ENCODE peak calls at places on chromosomes 4 and X, in nine cellular contexts. V is endothelial cell, Q is adrenal gland, M is PC-3, O is stomach, F is ovary, W is tibial nerve, G is fibroblast of lung, B is fibroblast of mammary gland. D is an unnamed sample.
A peak's percentile ranks its signal among the peaks of the same experiment; 100 is the strongest.

GRCh38 chr4:188603646-188604045 is 464.4 kb downstream of the TRIML1 start:
- DNase-seq in V (no peak), F (no peak), M (no peak), Q (no peak), G (no peak), W (no peak), O (no peak), B (peak; percentile 51), D (no peak)

GRCh38 chr4:28822163-28822562 is 1898.0 kb upstream of the PCDH7 start:
- DNase-seq in F (no peak), O (no peak), Q (no peak), W (no peak), V (no peak), M (no peak), G (no peak), B (peak; percentile 7), D (no peak)

GRCh38 chr4:88146891-88147290 is 11.5 kb downstream of the ABCG2 start:
- DNase-seq in G (no peak), Q (no peak), O (no peak), V (no peak), F (no peak), W (no peak), B (no peak), M (no peak), D (no peak)

GRCh38 chr4:26176621-26177121 is 144.1 kb upstream of the RBPJ start:
- DNase-seq in Q (no peak), M (no peak), O (no peak), G (peak; percentile 94), V (no peak), B (peak; percentile 63), F (no peak), W (no peak), D (no peak)

GRCh38 chr4:165293061-165293460 is 34.4 kb upstream of the MSMO1 start:
- DNase-seq in G (no peak), O (no peak), F (no peak), B (peak; percentile 4), Q (no peak), M (no peak), W (no peak), V (no peak), D (no peak)

GRCh38 chr4:140755811-140756291 is 334 bp downstream of the TBC1D9 start:
- DNase-seq in W (peak; percentile 11), V (peak; percentile 64), M (no peak), G (peak; percentile 70), O (peak; percentile 63), Q (peak; percentile 56), B (peak; percentile 35), F (peak; percentile 58), D (peak; percentile 70)

GRCh38 chrX:2638279-2638678 is 52.8 kb upstream of the CD99 start:
- DNase-seq in W (no peak), G (no peak), M (no peak), F (no peak), V (no peak), B (no peak), O (no peak), Q (no peak), D (no peak)

GRCh38 chrX:123859409-123859827 is 435 bp upstream of the XIAP start:
- DNase-seq in O (peak; percentile 76), F (peak; percentile 76), G (no peak), V (no peak), M (peak; percentile 72), W (peak; percentile 71), B (no peak), Q (peak; percentile 72), D (no peak)

GRCh38 chrX:20513185-20513584 is 246.5 kb upstream of the RPS6KA3 start:
- DNase-seq in V (no peak), M (no peak), B (no peak), O (no peak), F (no peak), G (peak; percentile 49), W (no peak), Q (no peak), D (no peak)

GRCh38 chr4:122195718-122196117 is 43.6 kb downstream of the BLTP1 start:
- DNase-seq in B (no peak), O (no peak), W (no peak), G (no peak), M (no peak), V (no peak), Q (no peak), F (no peak), D (no peak)

GRCh38 chrX:107204063-107204605 is 2.1 kb downstream of the NUP62CL start:
- DNase-seq in G (no peak), W (no peak), F (no peak), O (no peak), V (no peak), Q (no peak), B (no peak), M (no peak), D (no peak)

GRCh38 chrX:24242649-24243556 is 71.0 kb downstream of the SUPT20HL2 start:
- DNase-seq in M (no peak), O (peak; percentile 27), W (peak; percentile 71), V (no peak), F (no peak), G (peak; percentile 18), B (peak; percentile 96), Q (peak; percentile 51), D (peak; percentile 71)

GRCh38 chrX:71606536-71607216 is 11.6 kb downstream of the CXCR3 start:
- DNase-seq in V (no peak), G (no peak), F (no peak), Q (no peak), B (no peak), O (no peak), M (no peak), W (no peak), D (no peak)

GRCh38 chr4:180189639-180190038 is 2053.6 kb upstream of the TENM3 start:
- DNase-seq in G (no peak), O (no peak), B (no peak), M (no peak), V (no peak), F (no peak), W (no peak), Q (no peak), D (no peak)

GRCh38 chr4:2834001-2834921 is 9.4 kb upstream of the ADD1 start:
- DNase-seq in W (no peak), V (no peak), G (no peak), M (no peak), O (peak; percentile 21), Q (no peak), B (no peak), F (peak; percentile 12), D (no peak)

GRCh38 chr4:31045724-31046318 is 325.7 kb downstream of the PCDH7 start:
- DNase-seq in F (no peak), B (peak; percentile 32), G (peak; percentile 15), O (peak; percentile 56), W (no peak), Q (peak; percentile 5), M (peak; percentile 65), V (peak; percentile 4), D (no peak)

GRCh38 chrX:28189011-28189410 is 207.8 kb upstream of the DCAF8L1 start:
- DNase-seq in G (peak; percentile 90), W (no peak), B (peak; percentile 26), M (peak; percentile 89), F (no peak), O (no peak), Q (no peak), V (no peak), D (no peak)

GRCh38 chrX:72685810-72686465 is 28.2 kb downstream of the PHKA1 start:
- DNase-seq in B (peak; percentile 38), Q (no peak), V (no peak), G (peak; percentile 58), M (peak; percentile 98), O (no peak), F (no peak), W (no peak), D (no peak)

GRCh38 chrX:50469206-50469605 is 1.4 kb downstream of the DGKK start:
- DNase-seq in G (no peak), W (no peak), O (no peak), F (no peak), B (no peak), Q (no peak), V (no peak), M (no peak), D (peak; percentile 19)
- TF ChIP-seq CTCF in G (no peak), W (no peak), O (no peak), F (no peak), B (no peak), Q (no peak), V (no peak), M (no peak), D (no peak)

DNA sequence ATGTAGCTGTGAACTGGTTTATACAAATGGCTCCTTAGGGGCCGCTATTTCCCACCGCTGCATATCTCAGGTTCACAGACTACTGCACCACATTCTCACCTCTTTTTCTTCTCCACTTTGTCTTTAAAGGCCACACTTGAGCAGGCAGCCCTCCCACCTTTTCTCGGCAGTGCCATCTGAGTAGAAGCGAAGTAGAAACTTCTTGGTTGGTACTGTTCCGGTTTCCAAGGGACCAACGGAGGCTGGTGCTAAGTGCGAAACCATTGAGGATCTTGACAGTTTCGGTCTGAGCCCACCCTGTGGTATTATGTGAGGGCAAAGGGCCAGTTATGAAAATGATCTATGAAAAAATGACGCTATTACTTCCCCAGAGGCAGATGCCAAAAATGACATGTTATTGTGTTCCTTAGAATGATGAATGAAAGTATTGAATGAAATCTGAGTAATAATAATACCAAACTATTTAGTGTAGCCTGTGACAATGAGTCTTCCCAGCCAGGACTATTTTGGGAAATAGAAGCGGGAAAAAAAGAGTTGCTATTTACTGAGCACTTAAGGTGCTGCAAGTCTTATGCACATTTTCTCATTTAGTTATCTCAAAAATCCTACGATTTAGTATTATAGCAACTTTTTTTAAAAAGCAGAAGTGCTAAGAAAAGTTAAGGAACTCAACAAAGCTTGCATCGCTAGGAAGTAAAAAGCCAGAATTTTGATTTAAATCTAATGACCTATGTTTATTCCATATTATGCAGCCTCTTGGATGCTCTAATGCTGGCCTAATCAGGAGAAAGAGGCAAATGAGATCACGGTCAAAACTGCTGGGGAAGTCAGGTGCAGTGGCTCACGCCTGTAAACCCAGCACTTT is 29.6 kb upstream of the CHRNA9 start:
- DNase-seq in O (no peak), Q (no peak), V (no peak), W (no peak), F (no peak), G (no peak), M (no peak), B (no peak), D (no peak)
- TF ChIP-seq CTCF in O (no peak), Q (no peak), V (no peak), W (no peak), F (no peak), G (no peak), M (no peak), B (no peak), D (no peak)

GRCh38 chr4:85595098-85595775 is 120.3 kb downstream of the ARHGAP24 start:
- DNase-seq in Q (no peak), F (no peak), W (no peak), O (no peak), M (no peak), V (no peak), B (no peak), G (no peak), D (no peak)
- TF ChIP-seq CTCF in Q (no peak), F (no peak), W (no peak), O (no peak), M (no peak), V (no peak), B (no peak), G (no peak), D (no peak)

DNA sequence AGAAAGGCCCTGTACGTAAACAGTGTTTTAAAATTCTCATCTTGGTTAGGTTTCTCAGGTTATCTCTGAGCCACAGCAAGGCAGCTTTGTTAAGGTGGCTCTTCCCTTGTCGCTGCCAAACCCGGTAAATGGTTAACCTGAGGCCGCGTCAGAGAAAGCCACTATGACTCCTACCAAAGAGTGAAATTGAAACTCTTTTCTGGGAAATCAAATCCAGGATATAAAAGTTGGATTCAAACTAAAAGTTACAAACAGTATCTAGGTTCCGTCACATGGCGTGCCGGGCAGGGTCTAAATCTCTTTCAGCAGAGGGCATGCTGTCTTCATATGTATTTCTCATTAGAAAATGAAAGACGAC is 433 bp downstream of the MMAA start:
- DNase-seq in M (peak; percentile 72), B (peak; percentile 52), O (peak; percentile 77), Q (peak; percentile 67), F (peak; percentile 34), G (peak; percentile 62), W (no peak), V (peak; percentile 16), D (peak; percentile 34)
- TF ChIP-seq CTCF in M (no peak), B (no peak), O (peak; percentile 6), Q (no peak), F (no peak), G (no peak), W (no peak), V (no peak), D (no peak)

D was measured in heart left ventricle.